ENCODE peak calls at places on chromosomes 5 and 9, in six cellular contexts. R is lower lobe of right lung, T is SK-N-SH, A is fibroblast of the aortic adventitia, O is dorsolateral prefrontal cortex, G is ovary. K is an unnamed sample.

GRCh38 chr5:128062172-128062746 is 21.3 kb upstream of the SLC12A2 start:
- DNase-seq in G (no peak), O (no peak), A (peak), T (no peak), R (no peak), K (no peak)

GRCh38 chr9:131270171-131271015 is 5.9 kb downstream of the FAM78A start:
- DNase-seq in O (no peak), A (no peak), G (no peak), T (no peak), R (peak), K (no peak)

GRCh38 chr5:141521244-141521781 is 32.4 kb downstream of the PCDHGC5 start:
- DNase-seq in A (peak), O (peak), T (no peak), R (no peak), G (no peak), K (no peak)

GRCh38 chr5:159774476-159775031 is 141.7 kb upstream of the ADRA1B start:
- DNase-seq in G (no peak), A (no peak), T (no peak), O (no peak), R (no peak), K (no peak)

GRCh38 chr9:91164724-91165520 is 196.8 kb downstream of the AUH start:
- DNase-seq in T (no peak), A (peak), G (no peak), O (peak), R (peak), K (no peak)

GRCh38 chr9:133676450-133676849 is 40.3 kb downstream of the DBH start:
- DNase-seq in G (no peak), T (no peak), O (no peak), A (no peak), R (peak), K (no peak)

GRCh38 chr5:170886210-170886894 is 24.5 kb downstream of the RANBP17 start:
- DNase-seq in A (no peak), T (no peak), O (no peak), G (no peak), R (no peak), K (no peak)

GRCh38 chr5:40991168-40991980 is 79.8 kb downstream of the MROH2B start:
- DNase-seq in G (peak), A (peak), R (no peak), T (no peak), O (no peak), K (no peak)

GRCh38 chr5:117788596-117788995 is 1199.8 kb downstream of the DTWD2 start:
- DNase-seq in R (no peak), T (no peak), G (no peak), A (no peak), O (no peak), K (no peak)

GRCh38 chr5:93057311-93057710 is 523.7 kb downstream of the NR2F1-AS1 start:
- DNase-seq in T (no peak), G (no peak), R (no peak), A (no peak), O (no peak), K (no peak)

GRCh38 chr5:113330533-113331200 is 104.1 kb downstream of the TSSK1B start:
- DNase-seq in O (no peak), T (peak), R (no peak), G (no peak), A (peak), K (no peak)

GRCh38 chr5:38529955-38530644 is 26.3 kb downstream of the LIFR start:
- DNase-seq in O (no peak), G (no peak), R (no peak), T (peak), A (no peak), K (no peak)

GRCh38 chr9:125919565-125919964 is 172.4 kb downstream of the PBX3 start:
- DNase-seq in R (no peak), O (no peak), G (no peak), A (no peak), T (no peak), K (no peak)

GRCh38 chr5:78523314-78524193 is 125.0 kb downstream of the LHFPL2 start:
- DNase-seq in G (no peak), T (no peak), A (peak), R (no peak), O (no peak), K (no peak)

GRCh38 chr9:131610231-131610761 is 65.0 kb downstream of the PRRT1B start:
- DNase-seq in O (no peak), T (no peak), R (no peak), A (peak), G (peak), K (no peak)

GRCh38 chr5:63923914-63924313 is 38.3 kb downstream of the HTR1A start:
- DNase-seq in G (no peak), A (no peak), O (no peak), R (no peak), T (no peak), K (no peak)

GRCh38 chr9:116450378-116451139 is 236.5 kb upstream of the TRIM32 start:
- DNase-seq in G (no peak), O (no peak), T (no peak), R (peak), A (peak), K (no peak)

GRCh38 chr9:106632621-106633020 is 230.3 kb upstream of the ZNF462 start:
- DNase-seq in T (no peak), R (no peak), A (no peak), O (no peak), G (no peak), K (no peak)

GRCh38 chr9:6975198-6975597 is 217.4 kb downstream of the KDM4C start:
- DNase-seq in T (no peak), G (no peak), A (peak), R (no peak), O (no peak), K (no peak)

GRCh38 chr5:142863856-142864255 is 93.7 kb downstream of the ARHGAP26 start:
- DNase-seq in R (no peak), O (no peak), T (no peak), A (no peak), G (no peak), K (no peak)

GRCh38 chr9:7154003-7154619 is 396.3 kb downstream of the KDM4C start:
- DNase-seq in T (peak), G (no peak), R (no peak), O (no peak), A (no peak), K (no peak)

GRCh38 chr9:116149844-116150243 is 3.7 kb upstream of the PAPPA start:
- DNase-seq in A (no peak), T (peak), R (no peak), G (no peak), O (no peak), K (peak)

GRCh38 chr5:142322747-142323479 is 1.9 kb downstream of the SPRY4 start:
- DNase-seq in G (no peak), T (no peak), R (no peak), A (peak), O (no peak), K (no peak)

GRCh38 chr5:157286761-157287211 is 20.9 kb downstream of the CYFIP2 start:
- DNase-seq in A (no peak), R (no peak), T (no peak), G (no peak), O (no peak), K (no peak)

GRCh38 chr9:115694014-115694413 is 459.6 kb upstream of the PAPPA start:
- DNase-seq in O (no peak), G (no peak), R (no peak), T (no peak), A (peak), K (no peak)

GRCh38 chr5:43555895-43556606 is 826 bp downstream of the PAIP1 start:
- DNase-seq in A (peak), O (peak), R (peak), T (peak), G (peak), K (peak)

GRCh38 chr5:156076912-156077311 is 250.1 kb upstream of the SGCD start:
- DNase-seq in A (no peak), R (no peak), G (no peak), O (no peak), T (no peak), K (no peak)

GRCh38 chr5:149962040-149962439 is 1.5 kb downstream of the SLC26A2 start:
- DNase-seq in O (no peak), T (peak), G (no peak), A (peak), R (no peak), K (no peak)

GRCh38 chr5:129853588-129853987 is 50.7 kb upstream of the CHSY3 start:
- DNase-seq in T (no peak), R (no peak), O (no peak), G (no peak), A (no peak), K (no peak)

GRCh38 chr5:151805414-151806225 is 33.9 kb downstream of the G3BP1 start:
- DNase-seq in T (no peak), G (no peak), A (peak), O (no peak), R (no peak), K (no peak)

GRCh38 chr9:27474350-27474749 is 49.7 kb upstream of the IFNK start:
- DNase-seq in R (no peak), T (no peak), A (no peak), G (no peak), O (no peak), K (no peak)

GRCh38 chr9:27749838-27750237 is 176.6 kb upstream of the C9orf72 start:
- DNase-seq in R (no peak), G (no peak), A (no peak), O (peak), T (no peak), K (no peak)

GRCh38 chr5:96483878-96484277 is 50.8 kb upstream of the PCSK1 start:
- DNase-seq in G (no peak), T (no peak), R (no peak), A (peak), O (no peak), K (no peak)

GRCh38 chr9:81397735-81398381 is 291.5 kb downstream of the TLE1 start:
- DNase-seq in G (no peak), O (no peak), T (no peak), A (no peak), R (no peak), K (no peak)

DNA sequence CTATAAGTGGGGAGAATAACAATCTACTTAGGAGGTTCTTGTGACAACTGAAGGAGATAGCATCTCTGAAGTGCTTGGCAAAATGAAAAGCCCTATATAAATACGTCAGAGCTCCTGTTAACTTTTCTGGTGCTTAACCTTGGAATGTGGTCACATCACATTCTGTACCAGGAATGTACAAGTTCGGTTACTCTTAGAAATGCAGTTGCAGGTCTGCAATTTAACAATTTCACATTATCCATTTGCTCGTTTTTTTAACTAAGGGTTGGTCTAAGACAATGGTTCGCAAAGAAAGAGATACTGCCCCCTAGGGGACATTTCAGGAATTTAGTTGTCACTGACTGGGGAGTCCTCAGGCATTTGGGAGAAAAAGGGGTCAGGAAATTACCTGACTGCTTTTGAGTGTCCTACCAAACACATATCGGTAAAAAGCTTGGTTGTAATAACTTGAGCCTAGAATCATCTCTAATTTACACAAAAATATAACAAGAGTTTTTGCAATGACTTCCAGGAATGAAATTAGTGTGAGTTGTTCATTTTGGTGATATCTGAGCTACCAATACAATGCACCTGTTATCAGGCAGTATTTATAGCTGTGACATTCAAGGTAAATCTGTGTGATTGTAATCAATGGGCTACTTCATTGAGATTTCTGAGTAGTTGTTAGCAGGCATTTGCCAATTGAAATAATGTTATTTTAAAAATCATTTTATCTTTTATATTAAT is 5.4 kb upstream of the HBEGF start:
- DNase-seq in T (peak), A (peak), O (no peak), R (no peak), G (no peak), K (peak)
- TF ChIP-seq CTCF in T (peak), A (peak), O (peak), R (peak), G (peak), K (peak)

GRCh38 chr9:95848764-95849163 is 26.7 kb upstream of the ERCC6L2 start:
- DNase-seq in R (no peak), T (no peak), G (no peak), A (no peak), O (no peak), K (no peak)
- TF ChIP-seq CTCF in R (no peak), T (no peak), G (no peak), A (no peak), O (no peak), K (no peak)

GRCh38 chr5:146947181-146947941 is 68.8 kb upstream of the PPP2R2B start:
- DNase-seq in G (no peak), R (no peak), A (peak), T (peak), O (no peak), K (peak)
- TF ChIP-seq CTCF in G (no peak), R (no peak), A (peak), T (peak), O (peak), K (peak)

GRCh38 chr5:59348189-59348588 is 545.3 kb downstream of the PDE4D start:
- DNase-seq in A (no peak), G (no peak), T (no peak), O (no peak), R (no peak), K (no peak)
- TF ChIP-seq CTCF in A (no peak), G (no peak), T (peak), O (no peak), R (no peak), K (no peak)

GRCh38 chr5:173057062-173057924 is 1.1 kb downstream of the CREBRF start:
- DNase-seq in A (peak), G (peak), T (peak), O (peak), R (peak), K (peak)
- TF ChIP-seq CTCF in A (peak), G (no peak), T (no peak), O (peak), R (peak), K (peak)

GRCh38 chr5:23332650-23333251 is 174.7 kb upstream of the PRDM9 start:
- DNase-seq in T (peak), G (no peak), O (no peak), R (no peak), A (no peak), K (no peak)
- TF ChIP-seq CTCF in T (peak), G (no peak), O (no peak), R (no peak), A (no peak), K (peak)